ENCODE peak calls at places on chromosomes 4 and X, in four cellular contexts. S is HepG2, W is K562, X is GM12878. U is an unnamed sample.

GRCh38 chr4:33883111-33883510 is 2361.2 kb downstream of the ARAP2 start:
- DNase-seq in S (no peak), W (no peak), X (no peak), U (no peak)

GRCh38 chr4:7418131-7418943 is 16.4 kb downstream of the PSAPL1 start:
- DNase-seq in W (no peak), X (no peak), S (no peak), U (no peak)

GRCh38 chr4:186536285-186536684 is 19.1 kb downstream of the MTNR1A start:
- DNase-seq in X (no peak), S (peak; percentile 8), W (peak; percentile 47), U (peak; percentile 46)

GRCh38 chr4:29278580-29278979 is 1441.6 kb upstream of the PCDH7 start:
- DNase-seq in S (no peak), W (no peak), X (no peak), U (no peak)

GRCh38 chr4:86960557-86960959 is 25.7 kb downstream of the AFF1 start:
- DNase-seq in S (peak; percentile 49), W (peak; percentile 63), X (no peak), U (no peak)

GRCh38 chrX:139831689-139832456 is 101.0 kb downstream of the ATP11C start:
- DNase-seq in S (no peak), X (no peak), W (no peak), U (no peak)

GRCh38 chrX:112761239-112762207 is 79.1 kb downstream of the AMOT start:
- DNase-seq in W (no peak), X (peak; percentile 53), S (no peak), U (no peak)

GRCh38 chr4:75654905-75655304 is 18.3 kb downstream of the G3BP2 start:
- DNase-seq in X (no peak), S (no peak), W (no peak), U (no peak)

GRCh38 chr4:145503486-145504072 is 21.9 kb downstream of the SMAD1 start:
- DNase-seq in X (no peak), W (no peak), S (no peak), U (no peak)

GRCh38 chr4:170400346-170400745 is 310.6 kb upstream of the AADAT start:
- DNase-seq in X (no peak), S (no peak), W (no peak), U (no peak)

GRCh38 chrX:7948483-7948882 is 21.3 kb upstream of the PNPLA4 start:
- DNase-seq in X (no peak), W (no peak), S (no peak), U (no peak)

GRCh38 chrX:24498975-24499374 is 33.9 kb downstream of the PDK3 start:
- DNase-seq in S (no peak), W (no peak), X (no peak), U (no peak)

GRCh38 chr4:1802151-1802715 is 9.1 kb downstream of the FGFR3 start:
- DNase-seq in W (peak; percentile 42), X (no peak), S (peak; percentile 93), U (no peak)

GRCh38 chr4:86155766-86156165 is 204.1 kb downstream of the MAPK10 start:
- DNase-seq in W (no peak), S (no peak), X (no peak), U (no peak)

GRCh38 chr4:6894086-6894478 is 15.5 kb upstream of the TBC1D14 start:
- DNase-seq in X (no peak), S (no peak), W (no peak), U (no peak)

GRCh38 chr4:95580226-95580625 is 31.5 kb upstream of the UNC5C start:
- DNase-seq in X (no peak), S (no peak), W (no peak), U (peak; percentile 16)

GRCh38 chrX:109489174-109489573 is 7.3 kb upstream of the GUCY2F start:
- DNase-seq in S (no peak), W (no peak), X (no peak), U (no peak)

GRCh38 chrX:109485470-109486340 is 3.8 kb upstream of the GUCY2F start:
- DNase-seq in S (peak; percentile 47), X (peak; percentile 34), W (peak; percentile 73), U (peak; percentile 33)

GRCh38 chrX:109487640-109488039 is 5.8 kb upstream of the GUCY2F start:
- DNase-seq in S (no peak), X (no peak), W (no peak), U (no peak)

GRCh38 chrX:109481986-109482385 is at the start of gene GUCY2F:
- DNase-seq in X (no peak), S (no peak), W (no peak), U (no peak)

DNA sequence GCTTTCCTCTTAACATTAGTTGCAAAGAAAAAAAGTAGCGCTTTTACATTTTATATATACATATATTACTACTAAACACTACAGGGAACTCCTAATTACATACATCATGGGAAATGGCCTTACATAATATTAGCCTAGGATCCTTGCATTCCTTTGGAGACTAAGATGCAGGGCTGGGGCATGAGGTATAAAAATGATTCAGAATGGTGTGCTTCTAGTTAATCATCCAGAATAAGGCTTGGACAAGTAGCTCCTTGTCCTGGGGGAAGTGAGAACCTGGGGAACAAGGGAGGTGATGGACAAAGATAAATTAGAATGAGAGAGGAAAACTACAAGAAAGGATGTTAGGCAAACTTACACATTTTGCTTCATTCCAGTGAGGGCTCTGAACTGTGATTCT is 3.0 kb upstream of the GUCY2F start:
- DNase-seq in X (no peak), W (no peak), S (no peak), U (no peak)
- TF ChIP-seq ESRRA in X (no peak), W (no peak), S (no peak), U (no peak)

GRCh38 chr4:78517050-78517652 is 34.4 kb upstream of the ANXA3 start:
- DNase-seq in X (no peak), W (peak; percentile 45), S (peak; percentile 11), U (no peak)
- TF ChIP-seq CREM in X (no peak), W (no peak), S (no peak), U (no peak)

DNA sequence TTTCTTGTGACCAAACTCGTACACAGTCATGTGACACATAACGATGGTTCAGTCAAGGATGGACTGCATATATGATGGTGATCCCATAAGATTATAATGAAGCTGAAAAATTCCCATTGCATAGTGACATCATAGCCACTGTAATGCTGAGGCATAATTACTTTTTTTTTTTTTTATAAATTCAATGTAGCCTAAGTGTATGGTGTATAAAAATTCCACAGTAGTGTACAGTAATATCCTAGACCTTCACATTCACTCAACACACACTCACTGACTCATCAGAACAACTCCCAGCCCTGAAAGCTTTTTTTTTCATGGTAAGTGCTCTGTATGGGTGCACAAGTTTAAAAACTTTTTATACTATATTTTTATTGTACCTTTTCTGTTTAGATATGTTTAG is 105.0 kb downstream of the AREG start:
- DNase-seq in S (no peak), X (no peak), W (no peak), U (no peak)
- TF ChIP-seq CBFB in S (no peak), X (no peak), W (no peak), U (no peak)

GRCh38 chr4:126715681-126716080 is 917.1 kb upstream of the INTU start:
- DNase-seq in X (no peak), S (no peak), W (no peak), U (no peak)

GRCh38 chr4:126718161-126718560 is 914.6 kb upstream of the INTU start:
- DNase-seq in W (no peak), X (no peak), S (no peak), U (no peak)

GRCh38 chr4:126719803-126720202 is 913.0 kb upstream of the INTU start:
- DNase-seq in X (no peak), S (no peak), W (no peak), U (no peak)

GRCh38 chr4:126710935-126711334 is 921.8 kb upstream of the INTU start:
- DNase-seq in S (no peak), X (no peak), W (no peak), U (no peak)

GRCh38 chr4:126715067-126715466 is 917.7 kb upstream of the INTU start:
- DNase-seq in W (no peak), X (no peak), S (no peak), U (peak; percentile 17)
- TF ChIP-seq ESRRA in W (no peak), X (no peak), S (no peak), U (no peak)

U was measured in WTC11.